ENCODE peak calls at places on chromosomes 4 and X, in four cellular contexts. E is C1 segment of cervical spinal cord, K is NCI-H2171 treated with DMSO at 0.1 percent for 48 hours, U is T-helper 1 cell. C is an unnamed sample.

GRCh38 chrX:24259544-24260240 is 54.2 kb downstream of the SUPT20HL2 start:
- DNase-seq in E (no peak), K (peak), U (no peak), C (no peak)

GRCh38 chr4:176939445-176939844 is 146.7 kb upstream of the VEGFC start:
- DNase-seq in E (no peak), K (no peak), U (no peak), C (no peak)

GRCh38 chr4:126051709-126052424 is 737.1 kb downstream of the FAT4 start:
- DNase-seq in E (no peak), K (no peak), U (no peak), C (no peak)

GRCh38 chrX:65920620-65921019 is 119.3 kb downstream of the VSIG4 start:
- DNase-seq in E (no peak), K (peak), U (no peak), C (no peak)

GRCh38 chr4:155692990-155693659 is 26.5 kb downstream of the GUCY1A1 start:
- DNase-seq in E (no peak), K (no peak), U (no peak), C (no peak)

GRCh38 chr4:155675709-155676429 is 9.2 kb downstream of the GUCY1A1 start:
- DNase-seq in E (no peak), K (no peak), U (no peak), C (no peak)

GRCh38 chr4:97984545-97985131 is 158.6 kb downstream of the STPG2 start:
- DNase-seq in E (no peak), K (no peak), U (no peak), C (no peak)

GRCh38 chr4:13528823-13529129 is 15.5 kb downstream of the NKX3-2 start:
- DNase-seq in E (no peak), K (no peak), U (no peak), C (no peak)

GRCh38 chrX:136909119-136909705 is 28.7 kb upstream of the RBMX start:
- DNase-seq in E (peak), K (peak), U (peak), C (peak)

GRCh38 chr4:48102303-48102702 is 31.7 kb downstream of the TXK start:
- DNase-seq in E (no peak), K (no peak), U (no peak), C (no peak)

GRCh38 chr4:179225594-179225993 is 1783.4 kb upstream of the AGA start:
- DNase-seq in E (no peak), K (no peak), U (no peak), C (no peak)

GRCh38 chrX:118498351-118498750 is 2.7 kb downstream of the DOCK11 start:
- DNase-seq in E (no peak), K (no peak), U (no peak), C (no peak)

GRCh38 chr4:1792832-1793495 is at the start of gene FGFR3:
- DNase-seq in E (no peak), K (peak), U (peak), C (no peak)

GRCh38 chr4:138898282-138898681 is 117.3 kb upstream of the NOCT start:
- DNase-seq in E (no peak), K (peak), U (no peak), C (no peak)

GRCh38 chr4:122218762-122219161 is 66.6 kb downstream of the BLTP1 start:
- DNase-seq in E (no peak), K (no peak), U (no peak), C (no peak)

GRCh38 chr4:21991050-21991449 is 42.5 kb upstream of the KCNIP4 start:
- DNase-seq in E (no peak), K (no peak), U (no peak), C (no peak)

GRCh38 chr4:172995161-172995560 is 173.4 kb upstream of the GALNT7 start:
- DNase-seq in E (no peak), K (no peak), U (no peak), C (no peak)

GRCh38 chrX:6778547-6779231 is 243.8 kb upstream of the VCX3A start:
- DNase-seq in E (no peak), K (no peak), U (no peak), C (no peak)

GRCh38 chr4:153383131-153383530 is 38.6 kb downstream of the MND1 start:
- DNase-seq in E (no peak), K (no peak), U (no peak), C (no peak)

GRCh38 chrX:107714196-107714811 is 61.3 kb downstream of the TSC22D3 start:
- DNase-seq in E (no peak), K (no peak), U (peak), C (no peak)

GRCh38 chr4:136599890-136600289 is 932.4 kb downstream of the PCDH18 start:
- DNase-seq in E (no peak), K (no peak), U (no peak), C (no peak)

GRCh38 chrX:12988797-12989196 is 13.9 kb downstream of the TMSB4X start:
- DNase-seq in E (no peak), K (no peak), U (no peak), C (no peak)

GRCh38 chrX:72308566-72309296 is 3.0 kb upstream of the CITED1 start:
- DNase-seq in E (peak), K (peak), U (no peak), C (no peak)

GRCh38 chrX:115233497-115234219 is at the start of gene LRCH2:
- DNase-seq in E (peak), K (no peak), U (no peak), C (peak)

GRCh38 chrX:362351-362750 is 24.4 kb downstream of the PPP2R3B start:
- DNase-seq in E (no peak), K (no peak), U (no peak), C (peak)

GRCh38 chr4:139666735-139667266 is 1.2 kb downstream of the MGST2 start:
- DNase-seq in E (no peak), K (peak), U (no peak), C (no peak)

GRCh38 chr4:25160714-25161598 is 707 bp upstream of the SEPSECS start:
- DNase-seq in E (no peak), K (no peak), U (no peak), C (no peak)

GRCh38 chrX:916235-916609 is 285.6 kb downstream of the SHOX start:
- DNase-seq in E (no peak), K (no peak), U (no peak), C (no peak)

GRCh38 chr4:105133976-105134375 is 12.7 kb upstream of the TET2 start:
- DNase-seq in E (no peak), K (no peak), U (no peak), C (no peak)

GRCh38 chr4:165474784-165475705 is 96.2 kb downstream of the CPE start:
- DNase-seq in E (no peak), K (no peak), U (no peak), C (no peak)

GRCh38 chrX:41478397-41478911 is 31.3 kb downstream of the NYX start:
- DNase-seq in E (no peak), K (no peak), U (no peak), C (no peak)

GRCh38 chrX:18558799-18559198 is 113.1 kb downstream of the RS1 start:
- DNase-seq in E (no peak), K (no peak), U (no peak), C (no peak)

GRCh38 chr4:158826882-158827281 is 58.1 kb downstream of the FNIP2 start:
- DNase-seq in E (no peak), K (no peak), U (no peak), C (no peak)

GRCh38 chr4:81314196-81314896 is 99.3 kb upstream of the PRKG2 start:
- DNase-seq in E (no peak), K (peak), U (no peak), C (no peak)

GRCh38 chr4:123526511-123526910 is 129.9 kb downstream of the SPRY1 start:
- DNase-seq in E (no peak), K (no peak), U (no peak), C (no peak)

GRCh38 chrX:103356897-103357296 is 591 bp downstream of the TCEAL9 start:
- DNase-seq in E (no peak), K (no peak), U (no peak), C (no peak)

GRCh38 chr4:17636696-17637351 is 22.4 kb downstream of the MED28 start:
- DNase-seq in E (peak), K (peak), U (peak), C (peak)

GRCh38 chr4:100362363-100362762 is 155.5 kb downstream of the EMCN start:
- DNase-seq in E (no peak), K (no peak), U (no peak), C (no peak)

GRCh38 chr4:10072420-10073017 is 44.1 kb downstream of the WDR1 start:
- DNase-seq in E (no peak), K (no peak), U (no peak), C (no peak)

C was measured in Right ventricle myocardium inferior.